ENCODE peak calls at places on chromosomes 16 and 17, in four cellular contexts. M is transverse colon; I is CD4-positive, alpha-beta T cell; D is sigmoid colon. Q is an unnamed sample.
A peak's percentile ranks its signal among the peaks of the same experiment; 100 is the strongest.

GRCh38 chr16:79100456-79100855 is 500.1 kb downstream of the MAF start:
- DNase-seq in M (no peak), I (no peak), D (no peak), Q (no peak)

GRCh38 chr17:57536289-57536688 is 208.8 kb downstream of the CCDC182 start:
- DNase-seq in M (no peak), I (no peak), D (no peak), Q (no peak)

GRCh38 chr16:88576307-88576706 is 6.1 kb downstream of the ZC3H18 start:
- DNase-seq in M (no peak), I (no peak), D (no peak), Q (no peak)

GRCh38 chr17:1374426-1375177 is 25.4 kb downstream of the YWHAE start:
- DNase-seq in M (no peak), I (no peak), D (no peak), Q (no peak)

GRCh38 chr16:25625620-25626019 is 66.1 kb upstream of the HS3ST4 start:
- DNase-seq in M (no peak), I (no peak), D (no peak), Q (no peak)

GRCh38 chr17:79064026-79064425 is 10.6 kb upstream of the ENGASE start:
- DNase-seq in M (no peak), I (no peak), D (peak; percentile 9), Q (no peak)

GRCh38 chr16:7363397-7364053 is 30.9 kb downstream of the RBFOX1 start:
- DNase-seq in M (no peak), I (no peak), D (no peak), Q (no peak)

GRCh38 chr17:49592263-49592662 is 16.6 kb downstream of the NXPH3 start:
- DNase-seq in M (no peak), I (no peak), D (peak; percentile 39), Q (no peak)

GRCh38 chr17:4064366-4064765 is 78.5 kb downstream of the ZZEF1 start:
- DNase-seq in M (no peak), I (no peak), D (no peak), Q (no peak)

GRCh38 chr16:89257281-89257731 is 39.8 kb downstream of the ZNF778 start:
- DNase-seq in M (no peak), I (no peak), D (no peak), Q (no peak)

GRCh38 chr17:70896843-70897242 is 727.5 kb downstream of the KCNJ2 start:
- DNase-seq in M (no peak), I (no peak), D (no peak), Q (no peak)

GRCh38 chr16:15853021-15853420 is 3.8 kb downstream of the MYH11 start:
- DNase-seq in M (no peak), I (no peak), D (no peak), Q (no peak)

GRCh38 chr17:50626037-50626574 is 8.6 kb upstream of the ABCC3 start:
- DNase-seq in M (peak; percentile 71), I (peak; percentile 46), D (peak; percentile 90), Q (no peak)

GRCh38 chr17:59464246-59464645 is 101.2 kb upstream of the DHX40 start:
- DNase-seq in M (no peak), I (no peak), D (no peak), Q (no peak)

GRCh38 chr17:50027639-50028206 is 28.2 kb upstream of the ITGA3 start:
- DNase-seq in M (peak; percentile 58), I (no peak), D (peak; percentile 90), Q (no peak)

GRCh38 chr16:46801428-46802049 is 29.4 kb downstream of the C16orf87 start:
- DNase-seq in M (no peak), I (no peak), D (no peak), Q (no peak)

GRCh38 chr17:47620503-47621245 is 29.0 kb upstream of the KPNB1 start:
- DNase-seq in M (no peak), I (no peak), D (no peak), Q (no peak)

GRCh38 chr16:89363621-89364393 is 126.6 kb downstream of the ANKRD11 start:
- DNase-seq in M (peak; percentile 51), I (peak; percentile 27), D (no peak), Q (peak; percentile 26)

GRCh38 chr16:49505556-49505955 is 132.0 kb downstream of the C16orf78 start:
- DNase-seq in M (no peak), I (no peak), D (no peak), Q (no peak)

GRCh38 chr16:67526149-67526732 is 2.4 kb upstream of the RIPOR1 start:
- DNase-seq in M (no peak), I (no peak), D (no peak), Q (no peak)

GRCh38 chr17:36705651-36706436 is 104.5 kb downstream of the MRM1 start:
- DNase-seq in M (peak; percentile 55), I (peak; percentile 32), D (no peak), Q (no peak)

GRCh38 chr16:81517630-81518438 is 73.2 kb downstream of the CMIP start:
- DNase-seq in M (no peak), I (no peak), D (no peak), Q (no peak)

GRCh38 chr16:79381552-79382042 is 218.9 kb downstream of the MAF start:
- DNase-seq in M (no peak), I (no peak), D (no peak), Q (no peak)

GRCh38 chr17:28513476-28513875 is 7.3 kb downstream of the FOXN1 start:
- DNase-seq in M (no peak), I (no peak), D (no peak), Q (no peak)

GRCh38 chr17:27477971-27478684 is 21.9 kb downstream of the KSR1 start:
- DNase-seq in M (no peak), I (no peak), D (no peak), Q (no peak)

GRCh38 chr17:5508855-5509254 is 22.5 kb downstream of the MIS12 start:
- DNase-seq in M (no peak), I (no peak), D (no peak), Q (no peak)

GRCh38 chr16:54526087-54526486 is 239.5 kb upstream of the IRX3 start:
- DNase-seq in M (no peak), I (no peak), D (no peak), Q (no peak)

GRCh38 chr16:84348386-84348785 is 20.0 kb upstream of the ATP2C2 start:
- DNase-seq in M (no peak), I (no peak), D (no peak), Q (no peak)

GRCh38 chr16:86501989-86502855 is 8.1 kb upstream of the FOXF1 start:
- DNase-seq in M (no peak), I (no peak), D (no peak), Q (no peak)

GRCh38 chr17:27832851-27833250 is 32.5 kb upstream of the NOS2 start:
- DNase-seq in M (no peak), I (no peak), D (no peak), Q (no peak)

GRCh38 chr17:13582776-13583414 is 18.8 kb downstream of the HS3ST3A1 start:
- DNase-seq in M (no peak), I (no peak), D (no peak), Q (peak; percentile 60)

GRCh38 chr16:83402160-83402794 is 405.5 kb upstream of the HSBP1 start:
- DNase-seq in M (no peak), I (no peak), D (no peak), Q (no peak)

GRCh38 chr17:67481808-67482207 is 104.7 kb downstream of the PITPNC1 start:
- DNase-seq in M (no peak), I (no peak), D (no peak), Q (no peak)

GRCh38 chr16:85430523-85431381 is 182.4 kb upstream of the GSE1 start:
- DNase-seq in M (peak; percentile 7), I (no peak), D (peak; percentile 61), Q (no peak)

GRCh38 chr16:9597967-9598730 is 506.7 kb downstream of the HAPSTR1 start:
- DNase-seq in M (no peak), I (no peak), D (no peak), Q (no peak)

GRCh38 chr17:57565119-57565635 is 179.9 kb downstream of the CCDC182 start:
- DNase-seq in M (no peak), I (no peak), D (no peak), Q (no peak)

GRCh38 chr16:10332775-10333174 is 53.1 kb upstream of the ATF7IP2 start:
- DNase-seq in M (no peak), I (no peak), D (no peak), Q (no peak)

GRCh38 chr16:16143941-16144340 is 79.4 kb downstream of the ABCC6 start:
- DNase-seq in M (no peak), I (no peak), D (no peak), Q (no peak)

GRCh38 chr16:5323284-5323683 is 225.7 kb upstream of the EEF2KMT start:
- DNase-seq in M (no peak), I (no peak), D (no peak), Q (no peak)

GRCh38 chr16:80931985-80932720 is 74.5 kb downstream of the CMC2 start:
- DNase-seq in M (peak; percentile 41), I (no peak), D (peak; percentile 92), Q (no peak)

GRCh38 chr17:35433075-35433894 is 985 bp upstream of the SLFN12 start:
- DNase-seq in M (peak; percentile 62), I (peak; percentile 56), D (peak; percentile 93), Q (peak; percentile 99)
- TF ChIP-seq CTCF in M (no peak), I (no peak), D (no peak), Q (peak; percentile 55)

GRCh38 chr17:43171761-43172487 is 910 bp downstream of the NBR1 start:
- DNase-seq in M (peak; percentile 49), I (no peak), D (peak; percentile 80), Q (peak; percentile 91)
- TF ChIP-seq CTCF in M (peak; percentile 31), I (peak; percentile 16), D (no peak), Q (no peak)

DNA sequence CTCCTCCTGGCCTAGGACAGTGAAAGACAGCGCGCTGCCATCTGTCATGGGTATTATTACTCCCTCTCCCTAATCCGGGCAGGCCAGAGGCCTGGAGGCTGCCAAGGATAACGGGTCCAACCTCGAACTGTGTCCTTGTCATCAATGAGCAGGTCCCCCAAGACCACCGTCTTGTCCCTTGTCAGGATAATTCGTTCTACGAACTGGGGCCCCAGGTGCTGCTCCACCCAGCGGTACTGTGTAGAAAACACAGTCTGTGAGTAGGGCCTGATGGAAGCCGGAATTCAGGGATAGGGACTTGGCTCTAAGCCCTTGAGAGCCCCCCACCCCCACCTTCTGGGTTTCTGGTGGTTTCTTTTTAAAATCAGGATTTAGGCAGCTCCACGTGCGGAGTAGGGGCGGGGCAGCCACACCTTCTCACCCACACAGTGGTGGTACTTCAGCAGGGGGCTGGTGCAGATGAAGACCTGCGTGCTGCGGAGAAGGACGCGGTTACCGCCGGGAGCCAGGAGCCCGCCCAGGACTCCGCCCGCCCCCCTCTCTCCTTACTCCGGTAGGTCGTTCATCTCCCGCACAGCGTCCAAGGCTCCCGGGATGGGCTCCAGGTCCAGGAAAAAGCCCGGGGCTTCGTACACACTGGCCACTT is 787 bp downstream of the NT5C start:
- DNase-seq in M (peak; percentile 62), I (no peak), D (peak; percentile 84), Q (no peak)
- TF ChIP-seq CTCF in M (peak; percentile 67), I (no peak), D (peak; percentile 42), Q (peak; percentile 65)

DNA sequence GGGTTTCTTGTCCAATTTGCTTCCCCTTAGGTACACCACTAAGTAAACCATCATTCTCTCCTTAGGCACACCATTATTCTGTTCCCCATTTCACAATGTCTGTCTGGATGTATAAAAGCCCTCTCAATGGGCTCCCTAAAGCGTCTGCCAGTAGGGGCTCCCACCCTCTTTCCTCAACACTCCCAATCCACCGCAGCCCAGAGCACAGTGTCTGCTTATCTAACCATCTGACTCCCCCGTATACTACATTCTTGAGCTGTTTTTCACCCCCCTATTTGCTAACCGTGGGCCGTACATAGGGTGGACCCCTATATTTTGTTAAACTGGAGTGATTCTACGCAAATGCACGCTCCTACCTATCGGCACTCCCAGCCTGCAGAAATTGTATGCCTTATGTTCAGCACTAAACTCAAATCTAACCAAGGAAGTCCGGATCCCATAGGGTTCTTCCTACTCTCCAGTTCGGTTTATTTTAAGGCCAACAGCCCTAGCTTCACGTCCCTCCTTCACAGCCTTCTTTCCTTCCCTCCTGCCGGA is 674 bp upstream of the PSMD3 start:
- DNase-seq in M (peak; percentile 23), I (no peak), D (no peak), Q (no peak)
- TF ChIP-seq CTCF in M (no peak), I (no peak), D (no peak), Q (peak; percentile 7)

GRCh38 chr16:4320030-4320429 is 4.2 kb downstream of the GLIS2 start:
- DNase-seq in M (no peak), I (no peak), D (peak; percentile 73), Q (no peak)
- TF ChIP-seq CTCF in M (no peak), I (no peak), D (no peak), Q (no peak)